ENCODE peak calls at places on chromosome 7, in six cellular contexts. One of them, this sample, is unnamed.

GRCh38 chr7:26441640-26442277 is 150.1 kb downstream of the SNX10 start:
- DNase-seq in choroid plexus epithelial cell: no peak
- DNase-seq in progenitor cell of endocrine pancreas: no peak
- DNase-seq in WERI-Rb-1: no peak
- DNase-seq in uterus: no peak
- DNase-seq in astrocyte of the cerebellum: no peak
- DNase-seq in this sample: peak

GRCh38 chr7:12609556-12609955 is 39.0 kb downstream of the SCIN start:
- DNase-seq in choroid plexus epithelial cell: no peak
- DNase-seq in progenitor cell of endocrine pancreas: no peak
- DNase-seq in uterus: no peak
- DNase-seq in astrocyte of the cerebellum: no peak
- DNase-seq in WERI-Rb-1: no peak
- DNase-seq in this sample: no peak

GRCh38 chr7:139426258-139427028 is 57.0 kb downstream of the KLRG2 start:
- DNase-seq in astrocyte of the cerebellum: no peak
- DNase-seq in uterus: no peak
- DNase-seq in WERI-Rb-1: no peak
- DNase-seq in progenitor cell of endocrine pancreas: no peak
- DNase-seq in choroid plexus epithelial cell: peak
- DNase-seq in this sample: no peak

GRCh38 chr7:4745971-4746919 is 29.2 kb upstream of the AP5Z1 start:
- DNase-seq in choroid plexus epithelial cell: peak
- DNase-seq in astrocyte of the cerebellum: no peak
- DNase-seq in progenitor cell of endocrine pancreas: no peak
- DNase-seq in WERI-Rb-1: no peak
- DNase-seq in uterus: no peak
- DNase-seq in this sample: no peak

GRCh38 chr7:74544706-74545469 is 91.2 kb downstream of the GTF2IRD1 start:
- DNase-seq in choroid plexus epithelial cell: peak
- DNase-seq in uterus: no peak
- DNase-seq in WERI-Rb-1: peak
- DNase-seq in astrocyte of the cerebellum: peak
- DNase-seq in progenitor cell of endocrine pancreas: no peak
- DNase-seq in this sample: peak

GRCh38 chr7:79293655-79294142 is 159.8 kb downstream of the MAGI2 start:
- DNase-seq in astrocyte of the cerebellum: no peak
- DNase-seq in WERI-Rb-1: no peak
- DNase-seq in uterus: no peak
- DNase-seq in progenitor cell of endocrine pancreas: no peak
- DNase-seq in choroid plexus epithelial cell: peak
- DNase-seq in this sample: no peak

GRCh38 chr7:36658603-36659516 is 65.4 kb downstream of the AOAH start:
- DNase-seq in astrocyte of the cerebellum: peak
- DNase-seq in choroid plexus epithelial cell: peak
- DNase-seq in uterus: no peak
- DNase-seq in WERI-Rb-1: no peak
- DNase-seq in progenitor cell of endocrine pancreas: no peak
- DNase-seq in this sample: no peak

GRCh38 chr7:38312776-38313175 is 39.3 kb upstream of the TARP start:
- DNase-seq in choroid plexus epithelial cell: no peak
- DNase-seq in uterus: no peak
- DNase-seq in progenitor cell of endocrine pancreas: no peak
- DNase-seq in WERI-Rb-1: peak
- DNase-seq in astrocyte of the cerebellum: no peak
- DNase-seq in this sample: no peak

GRCh38 chr7:5755704-5756131 is 25.7 kb downstream of the RNF216 start:
- DNase-seq in uterus: no peak
- DNase-seq in choroid plexus epithelial cell: peak
- DNase-seq in WERI-Rb-1: peak
- DNase-seq in progenitor cell of endocrine pancreas: no peak
- DNase-seq in astrocyte of the cerebellum: no peak
- DNase-seq in this sample: no peak

GRCh38 chr7:139232893-139233292 is 1.9 kb downstream of the UBN2 start:
- DNase-seq in WERI-Rb-1: no peak
- DNase-seq in uterus: no peak
- DNase-seq in astrocyte of the cerebellum: no peak
- DNase-seq in progenitor cell of endocrine pancreas: no peak
- DNase-seq in choroid plexus epithelial cell: peak
- DNase-seq in this sample: no peak

GRCh38 chr7:138610671-138611170 is 90.4 kb downstream of the SVOPL start:
- DNase-seq in uterus: no peak
- DNase-seq in WERI-Rb-1: no peak
- DNase-seq in progenitor cell of endocrine pancreas: no peak
- DNase-seq in choroid plexus epithelial cell: no peak
- DNase-seq in astrocyte of the cerebellum: no peak
- DNase-seq in this sample: no peak

GRCh38 chr7:133789951-133790350 is 337.2 kb upstream of the LRGUK start:
- DNase-seq in progenitor cell of endocrine pancreas: no peak
- DNase-seq in uterus: no peak
- DNase-seq in choroid plexus epithelial cell: peak
- DNase-seq in WERI-Rb-1: peak
- DNase-seq in astrocyte of the cerebellum: peak
- DNase-seq in this sample: no peak

GRCh38 chr7:129376076-129376777 is 58.0 kb upstream of the STRIP2 start:
- DNase-seq in choroid plexus epithelial cell: peak
- DNase-seq in uterus: no peak
- DNase-seq in astrocyte of the cerebellum: peak
- DNase-seq in progenitor cell of endocrine pancreas: no peak
- DNase-seq in WERI-Rb-1: peak
- DNase-seq in this sample: peak

GRCh38 chr7:51764981-51765380 is 448.4 kb upstream of the COBL start:
- DNase-seq in choroid plexus epithelial cell: no peak
- DNase-seq in astrocyte of the cerebellum: no peak
- DNase-seq in WERI-Rb-1: no peak
- DNase-seq in progenitor cell of endocrine pancreas: no peak
- DNase-seq in uterus: no peak
- DNase-seq in this sample: no peak

GRCh38 chr7:5428470-5429252 is 5.0 kb upstream of the TNRC18 start:
- DNase-seq in choroid plexus epithelial cell: peak
- DNase-seq in progenitor cell of endocrine pancreas: peak
- DNase-seq in uterus: peak
- DNase-seq in astrocyte of the cerebellum: peak
- DNase-seq in WERI-Rb-1: no peak
- DNase-seq in this sample: peak

GRCh38 chr7:71345485-71345884 is 213.5 kb downstream of the GALNT17 start:
- DNase-seq in uterus: no peak
- DNase-seq in progenitor cell of endocrine pancreas: no peak
- DNase-seq in astrocyte of the cerebellum: no peak
- DNase-seq in WERI-Rb-1: no peak
- DNase-seq in choroid plexus epithelial cell: no peak
- DNase-seq in this sample: no peak

GRCh38 chr7:16271990-16272665 is 149.2 kb downstream of the CRPPA start:
- DNase-seq in progenitor cell of endocrine pancreas: no peak
- DNase-seq in choroid plexus epithelial cell: peak
- DNase-seq in astrocyte of the cerebellum: no peak
- DNase-seq in WERI-Rb-1: no peak
- DNase-seq in uterus: no peak
- DNase-seq in this sample: no peak

GRCh38 chr7:139105037-139105382 is 4.5 kb downstream of the ZC3HAV1 start:
- DNase-seq in progenitor cell of endocrine pancreas: no peak
- DNase-seq in WERI-Rb-1: no peak
- DNase-seq in uterus: no peak
- DNase-seq in choroid plexus epithelial cell: no peak
- DNase-seq in astrocyte of the cerebellum: no peak
- DNase-seq in this sample: no peak

GRCh38 chr7:95478139-95479037 is 7.4 kb upstream of the ASB4 start:
- DNase-seq in WERI-Rb-1: peak
- DNase-seq in astrocyte of the cerebellum: peak
- DNase-seq in progenitor cell of endocrine pancreas: no peak
- DNase-seq in choroid plexus epithelial cell: peak
- DNase-seq in uterus: no peak
- DNase-seq in this sample: no peak

GRCh38 chr7:66267249-66267648 is 62.1 kb downstream of the TPST1 start:
- DNase-seq in choroid plexus epithelial cell: peak
- DNase-seq in progenitor cell of endocrine pancreas: no peak
- DNase-seq in WERI-Rb-1: no peak
- DNase-seq in astrocyte of the cerebellum: peak
- DNase-seq in uterus: peak
- DNase-seq in this sample: no peak

GRCh38 chr7:47991270-47991669 is 11.9 kb upstream of the HUS1 start:
- DNase-seq in astrocyte of the cerebellum: no peak
- DNase-seq in WERI-Rb-1: no peak
- DNase-seq in choroid plexus epithelial cell: no peak
- DNase-seq in uterus: no peak
- DNase-seq in progenitor cell of endocrine pancreas: no peak
- DNase-seq in this sample: no peak

GRCh38 chr7:47990592-47990991 is 11.2 kb upstream of the HUS1 start:
- DNase-seq in choroid plexus epithelial cell: no peak
- DNase-seq in WERI-Rb-1: no peak
- DNase-seq in astrocyte of the cerebellum: no peak
- DNase-seq in uterus: no peak
- DNase-seq in progenitor cell of endocrine pancreas: no peak
- DNase-seq in this sample: no peak

GRCh38 chr7:47992446-47992845 is 13.0 kb upstream of the HUS1 start:
- DNase-seq in uterus: no peak
- DNase-seq in WERI-Rb-1: no peak
- DNase-seq in astrocyte of the cerebellum: no peak
- DNase-seq in progenitor cell of endocrine pancreas: no peak
- DNase-seq in choroid plexus epithelial cell: peak
- DNase-seq in this sample: no peak

GRCh38 chr7:47991741-47992311 is 12.4 kb upstream of the HUS1 start:
- DNase-seq in choroid plexus epithelial cell: peak
- DNase-seq in uterus: peak
- DNase-seq in WERI-Rb-1: peak
- DNase-seq in progenitor cell of endocrine pancreas: peak
- DNase-seq in astrocyte of the cerebellum: peak
- DNase-seq in this sample: peak

DNA sequence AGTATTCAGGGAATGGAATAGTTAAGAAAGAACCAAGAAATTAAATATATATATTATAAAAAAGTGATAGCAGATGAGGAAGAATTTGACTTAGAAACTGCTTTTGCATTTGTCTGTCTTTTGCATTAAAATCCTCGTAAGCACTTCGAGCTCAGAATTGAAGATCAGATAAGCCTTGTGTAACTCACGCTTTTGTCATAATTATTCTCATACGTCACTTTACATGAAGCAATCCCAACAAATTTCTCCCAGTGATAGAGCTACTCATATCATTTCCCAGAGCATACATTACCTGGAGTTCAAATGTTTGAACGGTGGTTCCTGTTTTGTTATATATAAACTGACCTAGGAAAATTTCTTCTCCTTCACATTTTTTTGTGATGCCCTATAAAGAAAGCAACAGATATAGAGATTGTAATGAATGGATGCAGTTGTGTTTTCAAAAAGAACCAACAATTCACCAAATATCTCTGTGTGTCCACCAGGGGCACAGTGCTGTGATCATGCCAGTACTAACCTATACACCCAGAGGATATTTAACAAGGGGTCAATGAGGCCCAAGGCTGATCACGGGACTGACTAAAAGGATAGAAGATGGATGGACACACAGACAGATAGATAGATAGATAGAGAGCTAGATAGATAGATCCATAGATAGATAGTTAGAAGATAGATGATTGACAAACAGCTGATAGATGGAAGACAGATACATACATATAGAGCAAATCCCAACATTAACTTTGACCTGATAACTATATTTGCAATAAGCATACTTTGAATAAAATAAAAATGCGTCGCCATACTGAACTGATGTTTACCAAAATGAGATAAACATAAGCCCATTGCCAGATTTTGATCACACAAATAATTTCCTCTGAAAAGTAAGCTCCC is 9.3 kb upstream of the HUS1 start:
- DNase-seq in uterus: no peak
- DNase-seq in progenitor cell of endocrine pancreas: no peak
- DNase-seq in WERI-Rb-1: peak
- DNase-seq in choroid plexus epithelial cell: peak
- DNase-seq in astrocyte of the cerebellum: no peak
- DNase-seq in this sample: peak
- TF ChIP-seq CTCF in uterus: no peak
- TF ChIP-seq CTCF in progenitor cell of endocrine pancreas: peak
- TF ChIP-seq CTCF in WERI-Rb-1: peak
- TF ChIP-seq CTCF in choroid plexus epithelial cell: peak
- TF ChIP-seq CTCF in astrocyte of the cerebellum: peak
- TF ChIP-seq CTCF in this sample: peak

DNA sequence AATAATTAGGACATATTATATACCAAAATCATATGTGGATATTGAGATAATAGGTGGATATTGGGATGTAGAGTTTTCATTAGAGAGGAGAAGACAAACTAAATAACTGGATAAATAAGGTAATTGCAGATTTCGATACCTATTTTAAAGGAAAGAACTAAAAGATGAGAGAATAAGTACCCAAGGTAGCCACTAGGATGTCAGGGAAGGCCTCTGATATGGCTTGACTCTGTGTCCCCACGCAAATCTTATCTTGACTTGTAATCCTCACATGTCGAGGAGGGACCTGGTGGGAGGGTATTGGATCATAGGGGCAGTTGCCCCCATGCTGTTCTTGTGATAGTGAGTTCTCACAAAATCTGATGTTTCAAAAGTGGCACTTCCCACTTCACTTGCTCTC is 44.7 kb upstream of the TMEM229A start:
- DNase-seq in astrocyte of the cerebellum: no peak
- DNase-seq in WERI-Rb-1: no peak
- DNase-seq in progenitor cell of endocrine pancreas: no peak
- DNase-seq in choroid plexus epithelial cell: no peak
- DNase-seq in uterus: no peak
- DNase-seq in this sample: no peak
- TF ChIP-seq CTCF in astrocyte of the cerebellum: no peak
- TF ChIP-seq CTCF in WERI-Rb-1: no peak
- TF ChIP-seq CTCF in progenitor cell of endocrine pancreas: no peak
- TF ChIP-seq CTCF in choroid plexus epithelial cell: no peak
- TF ChIP-seq CTCF in uterus: no peak
- TF ChIP-seq CTCF in this sample: peak

DNA sequence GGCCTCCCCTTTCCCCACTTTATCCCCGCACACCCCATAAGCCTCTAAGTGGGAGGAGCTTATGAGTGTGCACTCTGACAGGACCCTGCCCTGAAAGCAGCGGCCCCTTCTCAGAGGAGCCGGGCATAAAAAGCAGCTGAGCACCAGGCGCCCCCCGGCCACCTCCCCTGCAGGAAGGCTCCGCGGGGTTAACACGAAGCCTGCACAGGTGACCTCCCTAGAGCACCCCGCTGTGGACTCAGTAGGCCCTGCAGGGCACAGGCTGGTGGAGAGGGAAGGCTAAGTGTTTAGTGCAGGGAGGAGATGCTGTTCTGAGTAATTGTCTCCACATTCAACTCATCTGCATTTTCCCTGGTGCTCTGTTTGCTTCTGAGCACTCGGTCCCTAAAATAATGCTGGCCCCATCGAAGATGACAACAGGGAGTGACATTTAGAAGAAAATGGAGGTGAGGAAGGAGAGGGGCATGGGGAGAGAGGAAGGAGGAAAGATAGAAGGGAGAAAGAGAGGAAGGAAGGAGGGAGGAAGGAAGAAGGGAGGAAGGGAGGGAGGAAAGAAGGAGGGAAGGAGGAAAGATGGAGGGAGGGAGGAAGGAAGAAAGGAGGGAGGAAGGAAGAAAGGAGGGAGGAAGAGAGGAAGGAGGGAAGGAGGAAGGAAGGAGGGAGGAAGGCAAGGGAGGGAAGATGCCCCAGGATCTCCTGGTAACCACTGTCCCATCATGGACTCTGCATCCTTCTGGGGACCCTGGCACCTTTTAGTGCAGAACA is 25.4 kb upstream of the CNPY1 start:
- DNase-seq in progenitor cell of endocrine pancreas: no peak
- DNase-seq in WERI-Rb-1: no peak
- DNase-seq in astrocyte of the cerebellum: no peak
- DNase-seq in uterus: no peak
- DNase-seq in choroid plexus epithelial cell: no peak
- DNase-seq in this sample: no peak
- TF ChIP-seq CTCF in progenitor cell of endocrine pancreas: no peak
- TF ChIP-seq CTCF in WERI-Rb-1: peak
- TF ChIP-seq CTCF in astrocyte of the cerebellum: no peak
- TF ChIP-seq CTCF in uterus: no peak
- TF ChIP-seq CTCF in choroid plexus epithelial cell: no peak
- TF ChIP-seq CTCF in this sample: no peak

GRCh38 chr7:55242613-55243012 is 122.5 kb upstream of the LANCL2 start:
- DNase-seq in astrocyte of the cerebellum: no peak
- DNase-seq in progenitor cell of endocrine pancreas: no peak
- DNase-seq in WERI-Rb-1: no peak
- DNase-seq in uterus: no peak
- DNase-seq in choroid plexus epithelial cell: peak
- DNase-seq in this sample: no peak
- TF ChIP-seq CTCF in astrocyte of the cerebellum: no peak
- TF ChIP-seq CTCF in progenitor cell of endocrine pancreas: no peak
- TF ChIP-seq CTCF in WERI-Rb-1: no peak
- TF ChIP-seq CTCF in uterus: no peak
- TF ChIP-seq CTCF in choroid plexus epithelial cell: no peak
- TF ChIP-seq CTCF in this sample: no peak